ENCODE peak calls at places on chromosomes 12 and 14, in seven cellular contexts. A is activated naive CD8-positive, alpha-beta T cell treated with anti-CD3 and anti-CD28 coated beads, Interleukin-2, amount 50 U/mL, for 24 hours; B is stimulated activated CD8-positive, alpha-beta memory T cell treated with anti-CD3 and anti-CD28 coated beads, Interleukin-4, amount 100 ng/mL, for 24 hours; N is fibroblast of gingiva; V is NCI-H1436 treated with DMSO at 0.1 percent for 48 hours; S is kidney glomerular epithelial cell; U is stomach. G is an unnamed sample.

GRCh38 chr14:94360945-94361565 is 27.3 kb downstream of the SERPINA1 start:
- DNase-seq in S (no peak), N (no peak), A (no peak), V (no peak), B (no peak), U (peak; percentile 14), G (no peak)

GRCh38 chr14:67944605-67945004 is 125.0 kb downstream of the RAD51B start:
- DNase-seq in N (peak; percentile 16), U (no peak), A (no peak), B (no peak), V (no peak), S (no peak), G (no peak)

GRCh38 chr12:59452259-59452658 is 143.6 kb upstream of the SLC16A7 start:
- DNase-seq in A (no peak), U (no peak), N (peak; percentile 75), S (peak; percentile 62), B (no peak), V (no peak), G (no peak)

GRCh38 chr12:25929096-25929637 is 29.3 kb upstream of the RASSF8 start:
- DNase-seq in U (no peak), S (peak; percentile 61), B (no peak), V (no peak), N (peak; percentile 44), A (no peak), G (peak; percentile 50)

GRCh38 chr12:52007158-52007921 is 594 bp downstream of the TAMALIN start:
- DNase-seq in U (peak; percentile 32), S (no peak), V (no peak), A (peak; percentile 57), B (no peak), N (no peak), G (no peak)

GRCh38 chr14:91911474-91912032 is 35.9 kb downstream of the FBLN5 start:
- DNase-seq in V (no peak), A (peak; percentile 19), N (peak; percentile 72), S (peak; percentile 33), B (no peak), U (peak; percentile 43), G (peak; percentile 82)

GRCh38 chr12:103820881-103821489 is 20.0 kb downstream of the NT5DC3 start:
- DNase-seq in U (no peak), N (no peak), A (no peak), B (no peak), S (no peak), V (no peak), G (no peak)

GRCh38 chr14:80390911-80391310 is 179.6 kb upstream of the DIO2 start:
- DNase-seq in A (no peak), B (no peak), S (peak; percentile 45), U (no peak), V (no peak), N (no peak), G (no peak)

GRCh38 chr14:101198398-101199027 is 295.0 kb upstream of the RTL1 start:
- DNase-seq in A (no peak), U (peak; percentile 21), V (no peak), N (no peak), S (no peak), B (no peak), G (no peak)

GRCh38 chr12:27975222-27976136 is 2.9 kb upstream of the PTHLH start:
- DNase-seq in N (peak; percentile 47), U (no peak), V (no peak), A (peak; percentile 15), B (no peak), S (peak; percentile 34), G (no peak)

GRCh38 chr12:114692558-114693531 is 8.9 kb upstream of the TBX3 start:
- DNase-seq in S (no peak), A (no peak), N (peak; percentile 53), U (no peak), B (no peak), V (no peak), G (no peak)

GRCh38 chr12:112389228-112389627 is 7.0 kb upstream of the HECTD4 start:
- DNase-seq in V (no peak), A (no peak), B (no peak), N (no peak), U (no peak), S (no peak), G (no peak)

GRCh38 chr14:101478096-101478495 is 83.2 kb upstream of the DIO3 start:
- DNase-seq in S (no peak), B (no peak), N (no peak), A (no peak), V (no peak), U (peak; percentile 21), G (no peak)

GRCh38 chr12:64808110-64808509 is 16.3 kb upstream of the TBC1D30 start:
- DNase-seq in A (no peak), B (no peak), N (no peak), U (no peak), V (no peak), S (no peak), G (no peak)

GRCh38 chr12:6532051-6532926 is 2.0 kb upstream of the GAPDH start:
- DNase-seq in S (peak; percentile 94), N (peak; percentile 98), U (peak; percentile 55), A (peak; percentile 83), B (peak; percentile 76), V (peak; percentile 48), G (peak; percentile 83)

GRCh38 chr12:65280306-65280705 is 1.8 kb downstream of the MSRB3 start:
- DNase-seq in S (no peak), B (no peak), U (no peak), V (no peak), A (no peak), N (peak; percentile 30), G (no peak)

GRCh38 chr14:58875613-58876012 is 237.9 kb downstream of the DACT1 start:
- DNase-seq in B (no peak), A (no peak), N (no peak), S (no peak), U (no peak), V (no peak), G (no peak)

GRCh38 chr14:76772300-76773187 is 11.3 kb downstream of the VASH1 start:
- DNase-seq in A (no peak), U (no peak), V (no peak), N (no peak), S (peak; percentile 49), B (no peak), G (no peak)

GRCh38 chr12:96770239-96770780 is 136.7 kb upstream of the NEDD1 start:
- DNase-seq in A (no peak), N (no peak), B (no peak), S (no peak), U (no peak), V (no peak), G (no peak)

GRCh38 chr12:130064999-130065398 is 97.3 kb upstream of the FZD10 start:
- DNase-seq in V (no peak), S (no peak), B (no peak), U (no peak), A (no peak), N (no peak), G (no peak)

GRCh38 chr12:11805043-11805442 is 155.6 kb downstream of the ETV6 start:
- DNase-seq in A (no peak), N (no peak), S (no peak), U (no peak), B (no peak), V (no peak), G (peak; percentile 22)

GRCh38 chr14:37056473-37056872 is 115.9 kb downstream of the SLC25A21 start:
- DNase-seq in A (no peak), N (no peak), S (peak; percentile 37), U (no peak), V (no peak), B (no peak), G (no peak)

GRCh38 chr14:92933481-92933880 is 10.5 kb downstream of the CHGA start:
- DNase-seq in B (no peak), S (no peak), N (no peak), A (no peak), U (no peak), V (no peak), G (no peak)

GRCh38 chr12:49838973-49839633 is 3.8 kb downstream of the BCDIN3D start:
- DNase-seq in S (peak; percentile 9), V (no peak), A (no peak), N (no peak), U (no peak), B (no peak), G (peak; percentile 79)

G was measured in SK-MEL-5.